ENCODE peak calls at places on chromosome 20, in seven cellular contexts. O is GM12878, N is dorsolateral prefrontal cortex, P is neural progenitor cell, V is WERI-Rb-1, T is SK-N-SH, Y is HL-60. G is an unnamed sample. For H3K27me3, the result is how much of the 10 kb centered on the place peaks cover.

GRCh38 chr20:6699931-6700562 is 67.4 kb upstream of the BMP2 start:
- DNase-seq in T (no peak), P (no peak), O (no peak), N (no peak), V (no peak), Y (no peak), G (no peak)

GRCh38 chr20:36249450-36249849 is 13.2 kb downstream of the AAR2 start:
- DNase-seq in T (no peak), N (no peak), Y (no peak), O (no peak), P (peak), V (no peak), G (no peak)

GRCh38 chr20:36105731-36106226 is 48.8 kb upstream of the EPB41L1 start:
- DNase-seq in Y (no peak), T (no peak), O (no peak), P (no peak), V (no peak), N (no peak), G (no peak)

GRCh38 chr20:53763707-53764415 is 170.2 kb upstream of the ZNF217 start:
- DNase-seq in V (no peak), P (peak), O (no peak), Y (no peak), T (no peak), N (no peak), G (no peak)

GRCh38 chr20:48615871-48616270 is 211.9 kb downstream of the PREX1 start:
- DNase-seq in O (no peak), Y (no peak), T (no peak), V (no peak), P (no peak), N (no peak), G (no peak)

GRCh38 chr20:24838551-24839530 is 110.2 kb upstream of the CST7 start:
- DNase-seq in O (peak), N (no peak), P (no peak), Y (no peak), T (no peak), V (no peak), G (peak)

GRCh38 chr20:62111148-62111547 is 11.1 kb upstream of the LSM14B start:
- DNase-seq in O (no peak), T (no peak), N (no peak), P (no peak), V (no peak), Y (no peak), G (no peak)

GRCh38 chr20:258963-259362 is 1.4 kb downstream of the DEFB132 start:
- DNase-seq in N (no peak), P (no peak), O (no peak), V (peak), Y (peak), T (no peak), G (peak)

GRCh38 chr20:17712708-17713107 is 12.9 kb downstream of the BANF2 start:
- DNase-seq in N (no peak), V (no peak), P (no peak), O (no peak), Y (no peak), T (no peak), G (no peak)

GRCh38 chr20:20150241-20150640 is 97.9 kb downstream of the CFAP61 start:
- DNase-seq in Y (no peak), P (no peak), T (no peak), V (no peak), O (no peak), N (no peak), G (no peak)

GRCh38 chr20:24148372-24148771 is 159.8 kb upstream of the GGTLC1 start:
- DNase-seq in O (peak), V (no peak), P (no peak), N (no peak), T (no peak), Y (peak), G (no peak)

GRCh38 chr20:19259182-19259591 is 46.7 kb downstream of the SLC24A3 start:
- DNase-seq in O (no peak), N (no peak), V (no peak), P (no peak), T (no peak), Y (no peak), G (no peak)

GRCh38 chr20:55353206-55353605 is 652.1 kb downstream of the CBLN4 start:
- DNase-seq in Y (no peak), V (no peak), T (no peak), O (no peak), P (no peak), N (no peak), G (no peak)

GRCh38 chr20:17518339-17519052 is 12.7 kb downstream of the BFSP1 start:
- DNase-seq in P (peak), N (no peak), Y (no peak), V (peak), T (peak), O (no peak), G (no peak)

GRCh38 chr20:56793916-56794315 is 164.8 kb downstream of the TFAP2C start:
- DNase-seq in O (no peak), T (no peak), Y (no peak), P (no peak), N (no peak), V (no peak), G (no peak)

GRCh38 chr20:21725892-21726291 is 20.4 kb downstream of the PAX1 start:
- DNase-seq in T (no peak), V (no peak), N (no peak), O (no peak), P (no peak), Y (no peak), G (no peak)

GRCh38 chr20:35792740-35793139 is 20.9 kb downstream of the PHF20 start:
- DNase-seq in V (no peak), O (no peak), Y (no peak), N (no peak), T (no peak), P (no peak), G (no peak)

GRCh38 chr20:61517419-61517818 is 265.4 kb downstream of the CDH4 start:
- DNase-seq in O (no peak), P (no peak), V (no peak), N (no peak), T (no peak), Y (no peak), G (no peak)

GRCh38 chr20:17161661-17162410 is 65.0 kb upstream of the PCSK2 start:
- DNase-seq in O (no peak), T (no peak), P (no peak), Y (no peak), N (no peak), V (no peak), G (no peak)

GRCh38 chr20:57315083-57315963 is 14.3 kb upstream of the SPO11 start:
- DNase-seq in P (no peak), O (no peak), T (no peak), N (no peak), V (no peak), Y (no peak), G (no peak)

GRCh38 chr20:44738779-44739477 is 6.7 kb upstream of the KCNK15 start:
- DNase-seq in T (peak), P (peak), O (peak), N (peak), Y (peak), V (peak), G (peak)

GRCh38 chr20:10622657-10623418 is 51.0 kb downstream of the JAG1 start:
- DNase-seq in P (no peak), V (no peak), T (no peak), O (no peak), N (no peak), Y (no peak), G (no peak)

GRCh38 chr20:59777321-59777705 is 156.1 kb downstream of the SYCP2 start:
- DNase-seq in O (no peak), P (no peak), V (no peak), T (peak), N (no peak), Y (no peak), G (no peak)

GRCh38 chr20:24777746-24778145 is 171.3 kb upstream of the CST7 start:
- DNase-seq in P (no peak), O (no peak), N (no peak), V (peak), T (no peak), Y (no peak), G (no peak)

GRCh38 chr20:15882553-15882952 is 690.7 kb downstream of the KIF16B start:
- DNase-seq in N (no peak), T (no peak), O (no peak), Y (no peak), P (no peak), V (no peak), G (no peak)

GRCh38 chr20:7195704-7196103 is 428.2 kb downstream of the BMP2 start:
- DNase-seq in N (no peak), T (no peak), P (no peak), V (no peak), Y (no peak), O (no peak), G (no peak)

GRCh38 chr20:58518896-58519593 is 3.8 kb upstream of the APCDD1L start:
- DNase-seq in V (no peak), T (no peak), N (no peak), P (no peak), O (no peak), Y (no peak), G (no peak)

GRCh38 chr20:38875170-38875993 is 50.8 kb upstream of the FAM83D start:
- DNase-seq in Y (no peak), T (peak), N (no peak), P (no peak), V (no peak), O (peak), G (no peak)

GRCh38 chr20:61859712-61860111 is 206.0 kb downstream of the TAF4 start:
- DNase-seq in V (no peak), T (no peak), Y (no peak), P (no peak), O (no peak), N (no peak), G (no peak)

GRCh38 chr20:51335329-51335841 is 207.1 kb downstream of the NFATC2 start:
- DNase-seq in N (no peak), V (no peak), T (no peak), P (no peak), Y (no peak), O (no peak), G (no peak)

GRCh38 chr20:19658137-19658536 is 99.9 kb upstream of the RIN2 start:
- DNase-seq in Y (peak), N (no peak), O (peak), T (no peak), V (no peak), P (no peak), G (no peak)

GRCh38 chr20:41169791-41170351 is 32.5 kb downstream of the PLCG1 start:
- DNase-seq in V (no peak), O (no peak), P (no peak), Y (no peak), T (no peak), N (no peak), G (peak)

GRCh38 chr20:432208-432607 is 24.1 kb downstream of the RBCK1 start:
- DNase-seq in T (no peak), Y (no peak), V (no peak), N (no peak), P (no peak), O (no peak), G (no peak)

GRCh38 chr20:51697119-51697826 is 70.9 kb downstream of the ATP9A start:
- DNase-seq in Y (no peak), O (no peak), V (no peak), T (no peak), P (no peak), N (no peak), G (peak)

GRCh38 chr20:24158271-24158670 is 169.7 kb upstream of the GGTLC1 start:
- DNase-seq in Y (no peak), V (no peak), O (no peak), P (no peak), N (no peak), T (no peak), G (no peak)

GRCh38 chr20:400451-401275 is 7.4 kb upstream of the RBCK1 start:
- DNase-seq in V (no peak), O (no peak), N (peak), P (no peak), Y (peak), T (peak), G (no peak)

GRCh38 chr20:19249515-19249914 is 37.1 kb downstream of the SLC24A3 start:
- DNase-seq in V (no peak), N (no peak), Y (no peak), O (no peak), P (no peak), T (no peak), G (no peak)

GRCh38 chr20:17768267-17768666 is 68.5 kb downstream of the BANF2 start:
- DNase-seq in P (no peak), Y (no peak), O (no peak), T (no peak), N (no peak), V (no peak), G (no peak)

GRCh38 chr20:50129662-50130345 is 16.9 kb upstream of the UBE2V1 start:
- DNase-seq in V (no peak), T (peak), P (no peak), N (no peak), Y (no peak), O (no peak), G (no peak)

GRCh38 chr20:12764053-12764452 is 244.7 kb upstream of the SPTLC3 start:
- DNase-seq in T (no peak), O (no peak), Y (no peak), V (no peak), P (no peak), N (no peak), G (no peak)

GRCh38 chr20:37356961-37357371 is 11.0 kb downstream of the SRC start:
- DNase-seq in N (no peak), O (no peak), V (no peak), Y (no peak), T (peak), P (no peak), G (no peak)

GRCh38 chr20:37357481-37358365 is 11.8 kb downstream of the SRC start:
- DNase-seq in P (no peak), T (peak), Y (peak), V (no peak), O (no peak), N (no peak), G (no peak)

GRCh38 chr20:37359836-37360235 is 13.9 kb downstream of the SRC start:
- DNase-seq in Y (no peak), N (no peak), O (no peak), V (no peak), T (no peak), P (no peak), G (no peak)

GRCh38 chr20:37359331-37359730 is 13.4 kb downstream of the SRC start:
- DNase-seq in P (no peak), Y (no peak), O (no peak), V (no peak), T (peak), N (no peak), G (no peak)

DNA sequence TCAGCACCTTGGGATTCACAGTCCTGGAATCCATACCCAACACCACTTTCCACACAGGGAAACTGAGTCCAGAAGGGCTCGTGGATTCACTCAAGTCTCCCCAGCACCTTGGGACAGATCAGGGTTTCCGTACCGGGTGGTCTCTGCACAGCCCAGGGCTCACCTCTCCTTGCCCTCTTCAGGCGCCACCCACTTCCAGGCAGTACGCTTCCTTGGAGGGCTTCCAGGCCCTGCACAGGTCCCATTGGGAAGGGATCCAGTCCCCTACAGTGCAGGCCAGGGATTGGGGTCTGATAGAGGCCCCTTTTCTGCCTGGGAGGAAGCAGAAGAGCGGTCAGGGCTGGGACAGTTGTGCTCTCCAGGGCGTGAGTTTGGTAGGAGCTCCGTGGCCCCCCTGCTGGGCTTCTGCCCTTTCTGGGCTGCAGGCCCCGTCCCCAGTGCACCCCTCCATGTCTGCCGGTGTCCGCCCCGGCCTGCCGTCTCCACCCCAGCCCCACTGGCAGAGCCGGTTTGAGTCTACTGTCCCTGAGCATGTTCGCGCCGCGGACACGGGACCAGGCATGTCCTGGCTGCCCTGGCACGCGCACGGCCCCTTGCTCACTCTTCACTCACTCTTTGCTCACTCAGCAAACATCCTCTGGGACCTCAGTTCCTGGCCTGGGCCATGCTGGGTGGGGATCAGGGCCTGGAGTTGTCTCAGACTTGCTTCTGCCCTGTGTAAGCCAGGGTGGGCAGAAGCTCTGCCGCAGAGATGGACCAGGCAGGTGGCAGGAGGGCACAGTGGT is 12.6 kb downstream of the SRC start:
- DNase-seq in P (no peak), Y (no peak), N (no peak), O (no peak), T (peak), V (no peak), G (no peak)
- H3K27ac ChIP-seq in P (peak), Y (peak), N (peak), O (no peak), T (peak), V (no peak), G (peak)

GRCh38 chr20:33838035-33838864 is 27.1 kb downstream of the CHMP4B start:
- DNase-seq in N (no peak), V (no peak), Y (no peak), T (no peak), P (peak), O (no peak), G (no peak)
- TF ChIP-seq CTCF in N (peak), V (peak), Y (no peak), T (peak), P (peak), O (peak), G (peak)

GRCh38 chr20:63544958-63545516 is 2.5 kb downstream of the SRMS start:
- DNase-seq in Y (no peak), N (no peak), P (no peak), T (no peak), O (no peak), V (no peak), G (no peak)

GRCh38 chr20:63544241-63544957 is 3.1 kb downstream of the SRMS start:
- DNase-seq in O (no peak), P (no peak), N (no peak), V (peak), Y (no peak), T (no peak), G (no peak)

GRCh38 chr20:63542696-63543095 is 4.9 kb downstream of the SRMS start:
- DNase-seq in O (no peak), N (no peak), P (no peak), V (no peak), Y (no peak), T (no peak), G (no peak)

GRCh38 chr20:63543131-63543530 is 4.4 kb downstream of the SRMS start:
- DNase-seq in P (no peak), T (no peak), N (no peak), Y (no peak), V (no peak), O (no peak), G (no peak)

GRCh38 chr20:63543733-63544132 is 3.8 kb downstream of the SRMS start:
- DNase-seq in P (no peak), V (no peak), T (no peak), N (no peak), Y (no peak), O (no peak), G (no peak)
- H3K27me3 ChIP-seq in P (under half), V (under half), T (under half), N (under half), Y (half or more), O (under half), G (under half)

GRCh38 chr20:5608104-5608447 is 142.1 kb upstream of the SHLD1 start:
- DNase-seq in V (no peak), Y (no peak), T (peak), P (peak), O (no peak), N (no peak), G (no peak)
- H3K27ac ChIP-seq in V (no peak), Y (peak), T (no peak), P (no peak), O (peak), N (no peak), G (no peak)

DNA sequence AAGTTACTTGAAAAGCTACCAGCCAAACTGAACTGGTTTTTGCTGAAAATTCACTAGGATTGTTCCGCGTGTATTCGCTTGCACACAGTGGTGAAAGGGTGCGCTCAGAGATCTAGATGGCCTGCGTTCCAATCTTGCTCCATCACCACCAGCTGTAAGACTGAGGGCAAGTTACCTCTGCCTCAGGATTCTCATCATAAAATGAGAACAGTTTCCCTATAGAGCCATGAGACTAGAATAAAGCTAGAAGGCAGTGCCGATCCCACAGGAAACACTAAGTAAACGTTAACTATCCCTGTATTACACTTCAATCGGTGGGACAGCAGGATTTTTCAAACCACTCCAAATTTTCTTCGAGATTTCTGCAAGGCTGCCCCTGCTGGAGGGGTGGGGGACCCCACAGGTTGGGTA is 838 bp downstream of the AHCY start:
- DNase-seq in N (no peak), P (peak), V (no peak), Y (no peak), O (no peak), T (no peak), G (peak)
- TF ChIP-seq CTCF in N (no peak), P (peak), V (no peak), Y (no peak), O (no peak), T (peak), G (peak)

GRCh38 chr20:1823421-1823892 is 71.8 kb upstream of the SIRPA start:
- DNase-seq in O (no peak), Y (no peak), N (no peak), T (no peak), P (no peak), V (no peak), G (no peak)

GRCh38 chr20:1824834-1825233 is 70.4 kb upstream of the SIRPA start:
- DNase-seq in V (no peak), O (no peak), T (no peak), Y (no peak), N (no peak), P (no peak), G (no peak)

GRCh38 chr20:1825492-1825891 is 69.7 kb upstream of the SIRPA start:
- DNase-seq in N (no peak), Y (no peak), O (no peak), T (no peak), P (no peak), V (no peak), G (no peak)

GRCh38 chr20:1822564-1823420 is 72.4 kb upstream of the SIRPA start:
- DNase-seq in O (no peak), P (no peak), Y (no peak), N (no peak), T (no peak), V (no peak), G (no peak)

DNA sequence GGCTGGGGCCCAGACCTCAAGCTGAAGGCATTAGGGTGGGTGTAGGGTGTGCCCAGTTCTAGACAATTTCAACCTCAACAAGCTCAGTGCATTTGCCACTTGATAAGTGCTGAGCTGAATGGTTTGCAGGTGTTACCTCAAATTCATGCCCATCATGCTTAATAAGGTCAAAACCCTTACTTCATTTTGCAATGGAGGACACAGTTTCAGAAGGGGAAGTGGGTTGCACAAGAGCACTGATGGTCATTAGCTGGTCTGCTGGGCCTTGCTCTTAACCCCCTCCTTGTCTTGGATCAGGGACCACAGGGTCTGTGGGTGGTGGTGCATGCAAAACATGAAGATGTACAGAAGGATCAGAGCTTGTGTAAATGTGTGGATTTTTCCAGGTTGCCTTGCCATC is 71.0 kb upstream of the SIRPA start:
- DNase-seq in O (no peak), V (no peak), P (no peak), N (no peak), T (no peak), Y (peak), G (no peak)
- H3K27me3 ChIP-seq in O (under half), V (under half), P (under half), N (under half), T (under half), Y (under half), G (under half)

G was measured in cardiac muscle cell.